ENCODE peak calls at places on chromosomes 7 and 10, in six cellular contexts. One of them, this sample, is unnamed.

GRCh38 chr7:74183653-74184450 is 9.7 kb downstream of the EIF4H start:
- DNase-seq in psoas muscle: no peak
- DNase-seq in NCI-H774: no peak
- DNase-seq in mesendoderm: peak
- DNase-seq in cardiac fibroblast: no peak
- DNase-seq in endothelial cell: no peak
- DNase-seq in this sample: no peak

GRCh38 chr10:43824934-43825333 is 176.3 kb upstream of the ZNF32 start:
- DNase-seq in NCI-H774: no peak
- DNase-seq in endothelial cell: no peak
- DNase-seq in psoas muscle: peak
- DNase-seq in mesendoderm: no peak
- DNase-seq in cardiac fibroblast: peak
- DNase-seq in this sample: peak

GRCh38 chr7:108147031-108147563 is 16.9 kb upstream of the LAMB4 start:
- DNase-seq in psoas muscle: no peak
- DNase-seq in endothelial cell: no peak
- DNase-seq in NCI-H774: no peak
- DNase-seq in cardiac fibroblast: no peak
- DNase-seq in mesendoderm: no peak
- DNase-seq in this sample: no peak

GRCh38 chr10:12787297-12787696 is 214.2 kb downstream of the CCDC3 start:
- DNase-seq in endothelial cell: no peak
- DNase-seq in psoas muscle: no peak
- DNase-seq in mesendoderm: no peak
- DNase-seq in cardiac fibroblast: no peak
- DNase-seq in NCI-H774: no peak
- DNase-seq in this sample: no peak

GRCh38 chr7:130673066-130673465 is 4.5 kb upstream of the COPG2 start:
- DNase-seq in psoas muscle: no peak
- DNase-seq in endothelial cell: no peak
- DNase-seq in NCI-H774: no peak
- DNase-seq in cardiac fibroblast: no peak
- DNase-seq in mesendoderm: no peak
- DNase-seq in this sample: no peak

GRCh38 chr10:126432507-126432906 is 44.2 kb upstream of the ADAM12 start:
- DNase-seq in cardiac fibroblast: no peak
- DNase-seq in psoas muscle: no peak
- DNase-seq in endothelial cell: no peak
- DNase-seq in NCI-H774: no peak
- DNase-seq in mesendoderm: no peak
- DNase-seq in this sample: no peak

GRCh38 chr7:30723776-30724175 is 28.2 kb upstream of the INMT start:
- DNase-seq in mesendoderm: no peak
- DNase-seq in endothelial cell: no peak
- DNase-seq in NCI-H774: no peak
- DNase-seq in psoas muscle: no peak
- DNase-seq in cardiac fibroblast: no peak
- DNase-seq in this sample: no peak

GRCh38 chr7:1861799-1862458 is 191.9 kb downstream of the ELFN1 start:
- DNase-seq in NCI-H774: no peak
- DNase-seq in psoas muscle: no peak
- DNase-seq in mesendoderm: no peak
- DNase-seq in cardiac fibroblast: no peak
- DNase-seq in endothelial cell: no peak
- DNase-seq in this sample: no peak

GRCh38 chr10:128843972-128844371 is 623.1 kb upstream of the MGMT start:
- DNase-seq in cardiac fibroblast: peak
- DNase-seq in mesendoderm: peak
- DNase-seq in endothelial cell: no peak
- DNase-seq in NCI-H774: no peak
- DNase-seq in psoas muscle: no peak
- DNase-seq in this sample: no peak

GRCh38 chr10:79928028-79928583 is 20.8 kb downstream of the SFTPD start:
- DNase-seq in psoas muscle: no peak
- DNase-seq in cardiac fibroblast: no peak
- DNase-seq in NCI-H774: no peak
- DNase-seq in endothelial cell: no peak
- DNase-seq in mesendoderm: no peak
- DNase-seq in this sample: no peak

GRCh38 chr10:112904000-112904399 is 46.0 kb upstream of the TCF7L2 start:
- DNase-seq in cardiac fibroblast: peak
- DNase-seq in endothelial cell: no peak
- DNase-seq in psoas muscle: no peak
- DNase-seq in NCI-H774: no peak
- DNase-seq in mesendoderm: no peak
- DNase-seq in this sample: no peak

GRCh38 chr10:17340144-17340829 is 112.2 kb downstream of the VIM start:
- DNase-seq in mesendoderm: no peak
- DNase-seq in endothelial cell: no peak
- DNase-seq in psoas muscle: no peak
- DNase-seq in cardiac fibroblast: no peak
- DNase-seq in NCI-H774: no peak
- DNase-seq in this sample: no peak